ENCODE peak calls at places on chromosome 4, in ten cellular contexts. One of them, this sample, is unnamed.

GRCh38 chr4:55444822-55445221 is 49.1 kb downstream of the TMEM165 start:
- DNase-seq in neural progenitor cell: peak; percentile 24
- DNase-seq in ovary: no peak
- DNase-seq in cardiac muscle cell: peak; percentile 42
- DNase-seq in neuronal stem cell: no peak
- DNase-seq in transverse colon: no peak
- DNase-seq in IMR-90: peak; percentile 51
- DNase-seq in mammary epithelial cell: no peak
- DNase-seq in SJSA1: no peak
- DNase-seq in body of pancreas: no peak
- DNase-seq in this sample: peak; percentile 10

GRCh38 chr4:73984736-73985527 is 3.1 kb downstream of the PPBP start:
- DNase-seq in neural progenitor cell: no peak
- DNase-seq in ovary: no peak
- DNase-seq in cardiac muscle cell: no peak
- DNase-seq in neuronal stem cell: no peak
- DNase-seq in transverse colon: no peak
- DNase-seq in IMR-90: peak; percentile 70
- DNase-seq in mammary epithelial cell: peak; percentile 57
- DNase-seq in SJSA1: no peak
- DNase-seq in body of pancreas: no peak
- DNase-seq in this sample: no peak

GRCh38 chr4:158209825-158210807 is at the start of gene TMEM144:
- DNase-seq in neural progenitor cell: peak; percentile 88
- DNase-seq in ovary: peak; percentile 87
- DNase-seq in cardiac muscle cell: peak; percentile 92
- DNase-seq in neuronal stem cell: peak; percentile 63
- DNase-seq in transverse colon: peak; percentile 92
- DNase-seq in IMR-90: peak; percentile 85
- DNase-seq in mammary epithelial cell: peak; percentile 87
- DNase-seq in SJSA1: peak; percentile 83
- DNase-seq in body of pancreas: peak; percentile 94
- DNase-seq in this sample: peak; percentile 42

GRCh38 chr4:38563703-38564490 is 100.1 kb upstream of the KLF3 start:
- DNase-seq in neural progenitor cell: no peak
- DNase-seq in ovary: no peak
- DNase-seq in cardiac muscle cell: no peak
- DNase-seq in neuronal stem cell: no peak
- DNase-seq in transverse colon: no peak
- DNase-seq in IMR-90: peak; percentile 33
- DNase-seq in mammary epithelial cell: no peak
- DNase-seq in SJSA1: no peak
- DNase-seq in body of pancreas: no peak
- DNase-seq in this sample: no peak

GRCh38 chr4:16866974-16867373 is 31.5 kb downstream of the LDB2 start:
- DNase-seq in neural progenitor cell: no peak
- DNase-seq in ovary: no peak
- DNase-seq in cardiac muscle cell: no peak
- DNase-seq in neuronal stem cell: no peak
- DNase-seq in transverse colon: no peak
- DNase-seq in IMR-90: no peak
- DNase-seq in mammary epithelial cell: no peak
- DNase-seq in SJSA1: no peak
- DNase-seq in body of pancreas: no peak
- DNase-seq in this sample: no peak

GRCh38 chr4:173181769-173182374 is 13.3 kb downstream of the GALNT7 start:
- DNase-seq in neural progenitor cell: no peak
- DNase-seq in ovary: no peak
- DNase-seq in cardiac muscle cell: peak; percentile 72
- DNase-seq in neuronal stem cell: no peak
- DNase-seq in transverse colon: no peak
- DNase-seq in IMR-90: peak; percentile 80
- DNase-seq in mammary epithelial cell: peak; percentile 68
- DNase-seq in SJSA1: no peak
- DNase-seq in body of pancreas: no peak
- DNase-seq in this sample: peak; percentile 66

GRCh38 chr4:146370841-146371240 is 150.9 kb downstream of the SLC10A7 start:
- DNase-seq in neural progenitor cell: no peak
- DNase-seq in ovary: no peak
- DNase-seq in cardiac muscle cell: peak; percentile 13
- DNase-seq in neuronal stem cell: no peak
- DNase-seq in transverse colon: no peak
- DNase-seq in IMR-90: peak; percentile 37
- DNase-seq in mammary epithelial cell: no peak
- DNase-seq in SJSA1: no peak
- DNase-seq in body of pancreas: no peak
- DNase-seq in this sample: peak; percentile 70

GRCh38 chr4:94525993-94526740 is 74.4 kb downstream of the PDLIM5 start:
- DNase-seq in neural progenitor cell: no peak
- DNase-seq in ovary: no peak
- DNase-seq in cardiac muscle cell: peak; percentile 46
- DNase-seq in neuronal stem cell: no peak
- DNase-seq in transverse colon: no peak
- DNase-seq in IMR-90: peak; percentile 43
- DNase-seq in mammary epithelial cell: no peak
- DNase-seq in SJSA1: no peak
- DNase-seq in body of pancreas: no peak
- DNase-seq in this sample: no peak

GRCh38 chr4:177356191-177356590 is 46.5 kb downstream of the NEIL3 start:
- DNase-seq in neural progenitor cell: no peak
- DNase-seq in ovary: no peak
- DNase-seq in cardiac muscle cell: no peak
- DNase-seq in neuronal stem cell: no peak
- DNase-seq in transverse colon: no peak
- DNase-seq in IMR-90: peak; percentile 41
- DNase-seq in mammary epithelial cell: no peak
- DNase-seq in SJSA1: no peak
- DNase-seq in body of pancreas: no peak
- DNase-seq in this sample: peak; percentile 20

GRCh38 chr4:127857641-127858040 is 23.1 kb upstream of the PLK4 start:
- DNase-seq in neural progenitor cell: no peak
- DNase-seq in ovary: no peak
- DNase-seq in cardiac muscle cell: no peak
- DNase-seq in neuronal stem cell: no peak
- DNase-seq in transverse colon: no peak
- DNase-seq in IMR-90: no peak
- DNase-seq in mammary epithelial cell: peak; percentile 60
- DNase-seq in SJSA1: no peak
- DNase-seq in body of pancreas: no peak
- DNase-seq in this sample: no peak

GRCh38 chr4:69167300-69167699 is 47.2 kb downstream of the UGT2B11 start:
- DNase-seq in neural progenitor cell: no peak
- DNase-seq in ovary: no peak
- DNase-seq in cardiac muscle cell: no peak
- DNase-seq in neuronal stem cell: no peak
- DNase-seq in transverse colon: no peak
- DNase-seq in IMR-90: peak; percentile 2
- DNase-seq in mammary epithelial cell: peak; percentile 2
- DNase-seq in SJSA1: no peak
- DNase-seq in body of pancreas: no peak
- DNase-seq in this sample: no peak

GRCh38 chr4:678765-679481 is 4.6 kb downstream of the MYL5 start:
- DNase-seq in neural progenitor cell: no peak
- DNase-seq in ovary: no peak
- DNase-seq in cardiac muscle cell: no peak
- DNase-seq in neuronal stem cell: no peak
- DNase-seq in transverse colon: no peak
- DNase-seq in IMR-90: no peak
- DNase-seq in mammary epithelial cell: no peak
- DNase-seq in SJSA1: no peak
- DNase-seq in body of pancreas: no peak
- DNase-seq in this sample: no peak

GRCh38 chr4:128159967-128160366 is 98.9 kb downstream of the LARP1B start:
- DNase-seq in neural progenitor cell: no peak
- DNase-seq in ovary: no peak
- DNase-seq in cardiac muscle cell: peak; percentile 12
- DNase-seq in neuronal stem cell: no peak
- DNase-seq in transverse colon: no peak
- DNase-seq in IMR-90: peak; percentile 97
- DNase-seq in mammary epithelial cell: peak; percentile 46
- DNase-seq in SJSA1: no peak
- DNase-seq in body of pancreas: no peak
- DNase-seq in this sample: no peak

GRCh38 chr4:93660036-93660435 is 168.5 kb upstream of the ATOH1 start:
- DNase-seq in neural progenitor cell: no peak
- DNase-seq in ovary: no peak
- DNase-seq in cardiac muscle cell: no peak
- DNase-seq in neuronal stem cell: no peak
- DNase-seq in transverse colon: no peak
- DNase-seq in IMR-90: no peak
- DNase-seq in mammary epithelial cell: no peak
- DNase-seq in SJSA1: no peak
- DNase-seq in body of pancreas: no peak
- DNase-seq in this sample: no peak

GRCh38 chr4:100034265-100034664 is 84.2 kb upstream of the H2AZ1 start:
- DNase-seq in neural progenitor cell: no peak
- DNase-seq in ovary: no peak
- DNase-seq in cardiac muscle cell: no peak
- DNase-seq in neuronal stem cell: no peak
- DNase-seq in transverse colon: no peak
- DNase-seq in IMR-90: peak; percentile 24
- DNase-seq in mammary epithelial cell: no peak
- DNase-seq in SJSA1: no peak
- DNase-seq in body of pancreas: no peak
- DNase-seq in this sample: no peak
- H3K4me1 ChIP-seq in neural progenitor cell: no peaks in the 10 kb centered on the region
- H3K4me1 ChIP-seq in ovary: no peaks in the 10 kb centered on the region
- H3K4me1 ChIP-seq in cardiac muscle cell: no peaks in the 10 kb centered on the region
- H3K4me1 ChIP-seq in neuronal stem cell: no peaks in the 10 kb centered on the region
- H3K4me1 ChIP-seq in transverse colon: no peaks in the 10 kb centered on the region
- H3K4me1 ChIP-seq in IMR-90: peaks cover 3% of the 10 kb centered on the region
- H3K4me1 ChIP-seq in mammary epithelial cell: no peaks in the 10 kb centered on the region
- H3K4me1 ChIP-seq in SJSA1: peaks cover 10% of the 10 kb centered on the region
- H3K4me1 ChIP-seq in body of pancreas: no peaks in the 10 kb centered on the region
- H3K4me1 ChIP-seq in this sample: no peaks in the 10 kb centered on the region

GRCh38 chr4:188429965-188430364 is 290.7 kb downstream of the TRIML1 start:
- DNase-seq in neural progenitor cell: no peak
- DNase-seq in ovary: no peak
- DNase-seq in cardiac muscle cell: no peak
- DNase-seq in neuronal stem cell: no peak
- DNase-seq in transverse colon: no peak
- DNase-seq in IMR-90: no peak
- DNase-seq in mammary epithelial cell: no peak
- DNase-seq in SJSA1: no peak
- DNase-seq in body of pancreas: no peak
- DNase-seq in this sample: no peak
- H3K4me1 ChIP-seq in neural progenitor cell: peaks cover 38% of the 10 kb centered on the region
- H3K4me1 ChIP-seq in ovary: no peaks in the 10 kb centered on the region
- H3K4me1 ChIP-seq in cardiac muscle cell: peaks cover 28% of the 10 kb centered on the region
- H3K4me1 ChIP-seq in neuronal stem cell: peaks cover 11% of the 10 kb centered on the region
- H3K4me1 ChIP-seq in transverse colon: no peaks in the 10 kb centered on the region
- H3K4me1 ChIP-seq in IMR-90: peaks cover 3% of the 10 kb centered on the region
- H3K4me1 ChIP-seq in mammary epithelial cell: peaks cover 7% of the 10 kb centered on the region
- H3K4me1 ChIP-seq in SJSA1: no peaks in the 10 kb centered on the region
- H3K4me1 ChIP-seq in body of pancreas: peaks cover 6% of the 10 kb centered on the region
- H3K4me1 ChIP-seq in this sample: no peaks in the 10 kb centered on the region

DNA sequence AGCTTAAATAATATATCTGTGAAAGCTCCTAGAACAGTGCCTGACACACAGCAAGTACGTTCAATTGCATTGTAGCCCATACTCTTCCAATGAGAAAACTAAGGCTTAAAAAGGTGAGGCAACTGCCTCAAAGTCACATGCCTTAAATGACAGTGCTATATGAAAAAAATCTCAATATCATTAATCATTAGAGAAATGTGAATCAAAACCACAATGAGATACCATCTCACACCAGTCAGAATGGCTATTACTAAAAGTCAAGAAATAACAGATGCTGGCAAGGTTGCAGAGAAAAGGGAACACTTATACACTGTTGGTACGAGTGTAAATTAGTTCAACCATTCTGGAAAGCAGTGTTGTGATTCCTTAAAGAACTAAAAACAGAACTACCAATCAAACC is 151.3 kb downstream of the CHIC2 start:
- DNase-seq in neural progenitor cell: no peak
- DNase-seq in ovary: no peak
- DNase-seq in cardiac muscle cell: no peak
- DNase-seq in neuronal stem cell: no peak
- DNase-seq in transverse colon: no peak
- DNase-seq in IMR-90: no peak
- DNase-seq in mammary epithelial cell: peak; percentile 50
- DNase-seq in SJSA1: no peak
- DNase-seq in body of pancreas: no peak
- DNase-seq in this sample: no peak
- H3K4me1 ChIP-seq in neural progenitor cell: no peaks in the 10 kb centered on the region
- H3K4me1 ChIP-seq in ovary: peaks cover 2% of the 10 kb centered on the region
- H3K4me1 ChIP-seq in cardiac muscle cell: peaks cover 11% of the 10 kb centered on the region
- H3K4me1 ChIP-seq in neuronal stem cell: peaks cover 2% of the 10 kb centered on the region
- H3K4me1 ChIP-seq in transverse colon: peaks cover 13% of the 10 kb centered on the region
- H3K4me1 ChIP-seq in IMR-90: peaks cover 16% of the 10 kb centered on the region
- H3K4me1 ChIP-seq in mammary epithelial cell: peaks cover 74% of the 10 kb centered on the region
- H3K4me1 ChIP-seq in SJSA1: peaks cover 22% of the 10 kb centered on the region
- H3K4me1 ChIP-seq in body of pancreas: peaks cover 12% of the 10 kb centered on the region
- H3K4me1 ChIP-seq in this sample: peaks cover 46% of the 10 kb centered on the region

GRCh38 chr4:3389879-3390840 is 51.6 kb upstream of the HGFAC start:
- DNase-seq in neural progenitor cell: peak; percentile 67
- DNase-seq in ovary: no peak
- DNase-seq in cardiac muscle cell: no peak
- DNase-seq in neuronal stem cell: no peak
- DNase-seq in transverse colon: no peak
- DNase-seq in IMR-90: no peak
- DNase-seq in mammary epithelial cell: no peak
- DNase-seq in SJSA1: no peak
- DNase-seq in body of pancreas: no peak
- DNase-seq in this sample: no peak
- H3K4me1 ChIP-seq in neural progenitor cell: peaks cover 66% of the 10 kb centered on the region
- H3K4me1 ChIP-seq in ovary: peaks cover 6% of the 10 kb centered on the region
- H3K4me1 ChIP-seq in cardiac muscle cell: peaks cover 57% of the 10 kb centered on the region
- H3K4me1 ChIP-seq in neuronal stem cell: peaks cover 42% of the 10 kb centered on the region
- H3K4me1 ChIP-seq in transverse colon: peaks cover 28% of the 10 kb centered on the region
- H3K4me1 ChIP-seq in IMR-90: peaks cover 19% of the 10 kb centered on the region
- H3K4me1 ChIP-seq in mammary epithelial cell: peaks cover 24% of the 10 kb centered on the region
- H3K4me1 ChIP-seq in SJSA1: peaks cover 71% of the 10 kb centered on the region
- H3K4me1 ChIP-seq in body of pancreas: peaks cover 10% of the 10 kb centered on the region
- H3K4me1 ChIP-seq in this sample: peaks cover 7% of the 10 kb centered on the region

GRCh38 chr4:139455187-139455586 is 1.3 kb downstream of the RAB33B start:
- DNase-seq in neural progenitor cell: no peak
- DNase-seq in ovary: no peak
- DNase-seq in cardiac muscle cell: no peak
- DNase-seq in neuronal stem cell: no peak
- DNase-seq in transverse colon: peak; percentile 11
- DNase-seq in IMR-90: no peak
- DNase-seq in mammary epithelial cell: no peak
- DNase-seq in SJSA1: no peak
- DNase-seq in body of pancreas: no peak
- DNase-seq in this sample: no peak
- H3K4me1 ChIP-seq in neural progenitor cell: peaks cover 33% of the 10 kb centered on the region
- H3K4me1 ChIP-seq in ovary: peaks cover 7% of the 10 kb centered on the region
- H3K4me1 ChIP-seq in cardiac muscle cell: peaks cover 14% of the 10 kb centered on the region
- H3K4me1 ChIP-seq in neuronal stem cell: peaks cover 2% of the 10 kb centered on the region
- H3K4me1 ChIP-seq in transverse colon: peaks cover 53% of the 10 kb centered on the region
- H3K4me1 ChIP-seq in IMR-90: peaks cover 3% of the 10 kb centered on the region
- H3K4me1 ChIP-seq in mammary epithelial cell: peaks cover 21% of the 10 kb centered on the region
- H3K4me1 ChIP-seq in SJSA1: peaks cover 21% of the 10 kb centered on the region
- H3K4me1 ChIP-seq in body of pancreas: peaks cover 55% of the 10 kb centered on the region
- H3K4me1 ChIP-seq in this sample: peaks cover 15% of the 10 kb centered on the region

GRCh38 chr4:4694296-4694772 is 152.5 kb upstream of the STX18 start:
- DNase-seq in neural progenitor cell: peak; percentile 49
- DNase-seq in ovary: peak; percentile 58
- DNase-seq in cardiac muscle cell: peak; percentile 19
- DNase-seq in neuronal stem cell: no peak
- DNase-seq in transverse colon: no peak
- DNase-seq in IMR-90: peak; percentile 23
- DNase-seq in mammary epithelial cell: no peak
- DNase-seq in SJSA1: no peak
- DNase-seq in body of pancreas: peak; percentile 33
- DNase-seq in this sample: no peak
- H3K4me1 ChIP-seq in neural progenitor cell: no peaks in the 10 kb centered on the region
- H3K4me1 ChIP-seq in ovary: peaks cover 7% of the 10 kb centered on the region
- H3K4me1 ChIP-seq in cardiac muscle cell: peaks cover 12% of the 10 kb centered on the region
- H3K4me1 ChIP-seq in neuronal stem cell: peaks cover 2% of the 10 kb centered on the region
- H3K4me1 ChIP-seq in transverse colon: no peaks in the 10 kb centered on the region
- H3K4me1 ChIP-seq in IMR-90: no peaks in the 10 kb centered on the region
- H3K4me1 ChIP-seq in mammary epithelial cell: no peaks in the 10 kb centered on the region
- H3K4me1 ChIP-seq in SJSA1: peaks cover 7% of the 10 kb centered on the region
- H3K4me1 ChIP-seq in body of pancreas: no peaks in the 10 kb centered on the region
- H3K4me1 ChIP-seq in this sample: no peaks in the 10 kb centered on the region